ENCODE peak calls at places on chromosomes 3 and 15, in seven cellular contexts. N, K, L, Z, A, S and X are unnamed samples.
A peak's percentile ranks its signal among the peaks of the same experiment; 100 is the strongest.

GRCh38 chr3:74267126-74267525 is 347.3 kb downstream of the CNTN3 start:
- DNase-seq in K (no peak), L (peak; percentile 37), Z (peak; percentile 15), A (no peak), N (peak; percentile 24), S (no peak), X (no peak)

GRCh38 chr3:13687409-13687989 is 138.6 kb downstream of the FBLN2 start:
- DNase-seq in K (no peak), A (no peak), L (peak; percentile 42), Z (no peak), S (no peak), N (no peak), X (no peak)

GRCh38 chr3:48402281-48402732 is 27.6 kb downstream of the PLXNB1 start:
- DNase-seq in Z (peak; percentile 81), L (no peak), N (peak; percentile 92), K (no peak), A (no peak), S (no peak), X (peak; percentile 64)

GRCh38 chr3:153785901-153786300 is 335.3 kb upstream of the ARHGEF26 start:
- DNase-seq in A (peak; percentile 27), K (no peak), S (no peak), L (peak; percentile 23), Z (no peak), N (no peak), X (no peak)

GRCh38 chr15:57356636-57357035 is 19.7 kb upstream of the CGNL1 start:
- DNase-seq in A (peak; percentile 52), S (no peak), L (peak; percentile 96), K (peak; percentile 33), N (peak; percentile 43), Z (peak; percentile 41), X (peak; percentile 19)

GRCh38 chr15:67836134-67836455 is 3.8 kb downstream of the RNU6-1 start:
- DNase-seq in A (no peak), K (no peak), N (no peak), S (no peak), L (no peak), Z (no peak), X (no peak)

GRCh38 chr3:4722103-4722502 is 229.0 kb downstream of the ITPR1 start:
- DNase-seq in K (no peak), N (peak; percentile 73), A (no peak), L (peak; percentile 75), S (no peak), Z (peak; percentile 69), X (peak; percentile 60)

GRCh38 chr15:79073336-79073735 is 17.2 kb downstream of the RASGRF1 start:
- DNase-seq in K (no peak), S (no peak), Z (no peak), N (no peak), A (no peak), L (no peak), X (no peak)

GRCh38 chr3:69406156-69406555 is 20.3 kb upstream of the FRMD4B start:
- DNase-seq in N (no peak), L (no peak), S (no peak), A (no peak), Z (no peak), K (no peak), X (no peak)

GRCh38 chr3:192819001-192819569 is 91.7 kb upstream of the FGF12 start:
- DNase-seq in N (peak; percentile 88), A (no peak), S (no peak), L (peak; percentile 84), K (no peak), Z (peak; percentile 90), X (peak; percentile 52)

GRCh38 chr15:95446854-95447253 is 883.6 kb upstream of the NR2F2 start:
- DNase-seq in K (no peak), S (no peak), Z (no peak), L (no peak), A (no peak), N (no peak), X (no peak)

GRCh38 chr3:43752908-43753307 is 62.2 kb downstream of the ABHD5 start:
- DNase-seq in Z (no peak), S (no peak), A (no peak), L (no peak), K (no peak), N (peak; percentile 45), X (no peak)
- H2BK5ac ChIP-seq in Z (no peak overlapping the region), S (no peak overlapping the region), A (no peak overlapping the region), L (no peak overlapping the region), K (no peak overlapping the region), N (peak overlapping the region; percentile 51), X (no peak overlapping the region)

GRCh38 chr3:62833538-62833937 is 41.7 kb downstream of the CADPS start:
- DNase-seq in Z (no peak), N (no peak), A (no peak), K (no peak), S (no peak), L (peak; percentile 40), X (no peak)
- H4K8ac ChIP-seq in Z (no peak overlapping the region), N (no peak overlapping the region), A (no peak overlapping the region), K (no peak overlapping the region), S (no peak overlapping the region), L (no peak overlapping the region), X (no peak overlapping the region)

DNA sequence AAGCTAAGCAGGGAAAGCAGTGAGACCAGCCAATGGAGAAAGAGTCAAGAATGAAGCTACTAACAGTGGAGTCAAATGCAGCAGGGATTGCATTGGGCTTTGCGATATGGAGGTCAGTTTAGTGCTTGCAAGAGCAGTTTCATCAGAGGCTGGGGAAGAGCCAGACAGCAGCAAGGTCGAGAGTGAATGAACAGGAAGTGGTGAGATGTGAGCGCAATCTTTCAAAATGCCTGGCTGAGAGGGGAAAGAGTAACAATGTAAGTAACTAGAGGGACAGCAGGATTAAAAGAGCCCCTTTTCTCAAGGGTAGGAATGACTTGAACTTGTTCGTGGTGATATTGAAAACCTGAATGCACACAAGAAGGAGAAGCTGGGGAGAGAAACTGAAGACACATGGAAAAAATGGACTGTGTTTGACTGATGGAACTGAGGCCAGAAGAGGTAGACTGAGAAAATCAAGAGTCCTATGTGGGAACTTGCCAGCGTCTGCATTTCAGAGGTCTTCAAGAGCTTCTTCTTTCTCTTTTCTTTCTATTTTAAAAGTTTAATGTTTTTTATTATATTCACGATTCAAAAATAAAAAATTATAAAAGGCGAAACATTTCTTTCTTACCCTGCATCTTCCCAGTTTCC is 30.6 kb upstream of the GPR160 start:
- DNase-seq in N (peak; percentile 84), Z (peak; percentile 32), L (no peak), K (no peak), A (no peak), S (no peak), X (no peak)
- H3K4me2 ChIP-seq in N (peak overlapping the region; percentile 32), Z (no peak overlapping the region), L (no peak overlapping the region), K (no peak overlapping the region), A (no peak overlapping the region), S (no peak overlapping the region), X (no peak overlapping the region)

DNA sequence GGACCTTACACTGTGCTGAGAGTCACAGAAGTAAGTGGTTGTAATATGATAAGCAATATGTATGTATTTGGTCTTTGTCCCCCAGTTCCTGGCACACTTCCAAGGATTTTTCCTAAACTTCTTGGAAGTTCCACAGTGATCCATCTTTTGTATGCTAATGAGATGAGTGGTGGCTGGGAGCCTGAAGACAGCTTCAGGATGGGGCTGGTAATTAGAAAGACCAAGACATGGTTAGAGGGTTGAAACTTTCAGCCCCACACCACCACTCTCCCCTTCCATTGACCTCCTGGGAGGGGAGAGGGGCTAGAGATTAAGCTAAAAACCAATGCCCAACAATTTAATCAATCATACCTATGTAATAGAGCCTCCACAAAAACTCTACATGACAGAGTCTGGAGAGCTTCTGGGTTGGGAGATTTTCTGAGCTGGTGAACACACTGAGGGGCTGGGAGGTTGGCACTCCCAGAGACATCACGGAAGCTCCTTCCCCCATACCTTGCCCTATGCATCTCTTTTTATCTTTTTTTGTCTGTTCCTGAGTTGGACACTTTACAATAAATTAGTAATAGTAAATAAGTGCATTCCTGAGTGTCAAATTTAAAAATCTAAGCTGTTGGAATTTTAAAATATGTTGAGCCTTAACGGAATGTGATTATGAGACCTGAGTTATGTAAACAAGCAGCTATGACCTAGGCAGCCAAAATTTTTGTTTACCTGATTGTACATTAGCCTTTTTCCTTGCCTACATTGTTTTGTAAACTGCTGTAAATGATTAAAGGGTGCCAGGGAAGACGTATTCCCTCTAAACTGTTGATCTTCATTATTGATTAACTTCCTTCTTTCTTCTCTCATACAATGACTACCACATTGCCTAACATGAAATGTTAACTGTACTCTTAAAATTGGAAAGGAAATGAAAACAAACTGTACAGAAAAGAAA is 24.3 kb downstream of the CD200R1L start:
- DNase-seq in Z (no peak), S (no peak), L (peak; percentile 37), A (no peak), K (no peak), N (peak; percentile 27), X (no peak)
- H2BK5ac ChIP-seq in Z (no peak overlapping the region), S (no peak overlapping the region), L (no peak overlapping the region), A (no peak overlapping the region), K (no peak overlapping the region), N (peak overlapping the region; percentile 62), X (no peak overlapping the region)

GRCh38 chr3:66139415-66139814 is 81.4 kb upstream of the SLC25A26 start:
- DNase-seq in S (no peak), N (peak; percentile 48), K (no peak), A (no peak), Z (no peak), L (no peak), X (no peak)
- H4K8ac ChIP-seq in S (no peak overlapping the region), N (no peak overlapping the region), K (no peak overlapping the region), A (no peak overlapping the region), Z (no peak overlapping the region), L (no peak overlapping the region), X (no peak overlapping the region)

DNA sequence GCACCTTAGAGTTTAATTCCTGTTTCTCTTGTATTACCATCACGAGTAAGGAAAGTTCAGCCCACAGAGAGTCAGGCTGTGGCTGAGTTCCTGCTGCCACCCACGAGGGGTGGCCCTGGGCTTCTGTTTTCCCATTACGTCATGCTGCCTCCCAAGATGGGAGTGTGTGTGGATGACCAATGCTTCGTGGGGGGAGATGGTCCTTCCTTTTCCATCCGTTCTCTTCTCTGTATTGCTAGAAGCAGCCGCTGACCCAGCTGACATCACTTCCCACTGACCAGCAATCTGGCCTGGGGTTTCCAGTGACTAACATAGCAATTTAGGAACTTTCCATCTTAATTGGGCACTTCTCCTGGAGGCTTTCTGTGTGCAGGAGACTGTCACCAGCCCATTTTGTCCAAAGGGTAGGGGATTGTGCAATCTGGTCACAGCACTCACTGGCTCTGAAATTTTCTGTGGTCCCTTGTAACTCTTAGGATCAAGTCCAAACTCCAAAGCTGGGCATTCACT is 9.3 kb downstream of the IRAK2 start:
- DNase-seq in S (no peak), Z (peak; percentile 99), L (no peak), K (no peak), N (peak; percentile 100), A (no peak), X (peak; percentile 82)
- H3K4me2 ChIP-seq in S (no peak overlapping the region), Z (no peak overlapping the region), L (no peak overlapping the region), K (no peak overlapping the region), N (peak overlapping the region; percentile 0), A (no peak overlapping the region), X (no peak overlapping the region)